ENCODE peak calls at places on chromosomes 6 and 20, in ten cellular contexts. K is HFF-Myc; C is GM13977; Y is activated CD4-positive, alpha-beta T cell treated with anti-CD3 and anti-CD28 coated beads, Interleukin-2, amount 50 U/mL, for 1 hour; T is lung; J is Right ventricle myocardium inferior; D is ACHN; F is stimulated activated CD4-positive, alpha-beta T cell treated with anti-CD3 and anti-CD28 coated beads, Interleukin-4, amount 100 ng/mL, for 1 hour; A is neuronal stem cell; O is sigmoid colon. P is an unnamed sample.

GRCh38 chr6:37283786-37284185 is 25.8 kb upstream of the TMEM217 start:
- DNase-seq in O (peak), J (peak), A (no peak), K (no peak), D (no peak), F (no peak), T (no peak), C (no peak), Y (no peak), P (no peak)

GRCh38 chr6:166809721-166810120 is 146.6 kb downstream of the RNASET2 start:
- DNase-seq in A (no peak), F (no peak), Y (no peak), J (no peak), O (no peak), D (no peak), K (no peak), T (no peak), C (no peak), P (no peak)

GRCh38 chr6:25660512-25660911 is 8.5 kb downstream of the SCGN start:
- DNase-seq in K (peak), A (no peak), F (peak), Y (no peak), J (no peak), T (no peak), O (no peak), C (no peak), D (peak), P (no peak)

GRCh38 chr20:21901470-21902275 is 196.2 kb downstream of the PAX1 start:
- DNase-seq in T (no peak), J (peak), C (no peak), Y (no peak), D (no peak), K (no peak), O (peak), A (no peak), F (no peak), P (no peak)

GRCh38 chr6:119284861-119285521 is 64.6 kb downstream of the MAN1A1 start:
- DNase-seq in O (no peak), J (no peak), C (no peak), A (no peak), T (no peak), F (no peak), Y (peak), K (no peak), D (peak), P (no peak)

GRCh38 chr6:140572129-140572528 is 1197.7 kb upstream of the CITED2 start:
- DNase-seq in F (no peak), J (no peak), A (no peak), K (peak), T (no peak), C (no peak), D (no peak), O (no peak), Y (no peak), P (peak)

GRCh38 chr20:47713941-47714450 is 71.3 kb downstream of the SULF2 start:
- DNase-seq in T (no peak), A (no peak), D (no peak), F (no peak), C (no peak), Y (no peak), O (no peak), K (no peak), J (no peak), P (no peak)

GRCh38 chr20:17747431-17747846 is 47.7 kb downstream of the BANF2 start:
- DNase-seq in F (no peak), Y (no peak), D (peak), K (peak), O (no peak), J (no peak), T (no peak), C (no peak), A (no peak), P (peak)

GRCh38 chr20:8505817-8506216 is 373.8 kb downstream of the PLCB1 start:
- DNase-seq in C (no peak), A (no peak), K (no peak), J (no peak), Y (no peak), O (no peak), F (no peak), D (no peak), T (no peak), P (peak)

GRCh38 chr6:44179648-44180047 is 21.0 kb downstream of the CAPN11 start:
- DNase-seq in O (no peak), F (no peak), K (no peak), A (no peak), J (no peak), C (no peak), T (no peak), D (no peak), Y (no peak), P (no peak)

GRCh38 chr20:64142546-64142945 is 21.7 kb upstream of the MYT1 start:
- DNase-seq in K (no peak), F (no peak), C (no peak), J (no peak), O (peak), T (no peak), D (no peak), A (no peak), Y (no peak), P (no peak)

GRCh38 chr6:9138856-9139426 is 703.6 kb upstream of the SLC35B3 start:
- DNase-seq in F (no peak), J (no peak), C (no peak), Y (no peak), O (no peak), A (no peak), D (no peak), K (no peak), T (no peak), P (no peak)

GRCh38 chr20:1499528-1500420 is 8.6 kb upstream of the SIRPB2 start:
- DNase-seq in D (no peak), O (no peak), T (no peak), J (no peak), F (no peak), A (no peak), C (no peak), K (no peak), Y (no peak), P (no peak)

GRCh38 chr20:45925821-45926506 is 8.5 kb upstream of the PCIF1 start:
- DNase-seq in O (no peak), C (no peak), F (no peak), A (no peak), Y (no peak), D (no peak), T (no peak), K (no peak), J (no peak), P (no peak)

GRCh38 chr6:89298680-89299450 is 16.2 kb downstream of the GABRR2 start:
- DNase-seq in A (no peak), D (peak), F (peak), T (no peak), C (peak), O (no peak), Y (peak), K (peak), J (no peak), P (no peak)

GRCh38 chr20:24622856-24623255 is 153.4 kb downstream of the SYNDIG1 start:
- DNase-seq in K (no peak), O (no peak), T (no peak), C (no peak), Y (no peak), J (no peak), D (no peak), F (no peak), A (no peak), P (no peak)

GRCh38 chr20:51749674-51750036 is 18.5 kb downstream of the ATP9A start:
- DNase-seq in O (no peak), C (no peak), A (no peak), F (no peak), D (peak), Y (no peak), T (no peak), K (no peak), J (no peak), P (no peak)

GRCh38 chr6:72643214-72643613 is 21.4 kb downstream of the KCNQ5 start:
- DNase-seq in D (no peak), F (no peak), Y (no peak), A (no peak), J (no peak), C (no peak), K (no peak), O (no peak), T (no peak), P (no peak)

GRCh38 chr20:43448748-43449535 is 8.8 kb upstream of the SRSF6 start:
- DNase-seq in O (no peak), Y (peak), J (no peak), A (peak), C (peak), F (peak), T (no peak), K (no peak), D (peak), P (peak)

GRCh38 chr20:17614812-17615644 is 45.2 kb downstream of the DSTN start:
- DNase-seq in D (no peak), J (peak), T (peak), O (peak), F (no peak), C (peak), Y (no peak), K (no peak), A (no peak), P (no peak)

GRCh38 chr6:42471116-42471515 is 19.4 kb upstream of the TRERF1 start:
- DNase-seq in F (no peak), T (no peak), O (no peak), D (no peak), K (no peak), C (no peak), J (no peak), A (no peak), Y (no peak), P (no peak)

GRCh38 chr20:38109025-38109541 is 56.0 kb downstream of the TGM2 start:
- DNase-seq in D (no peak), K (no peak), Y (no peak), J (peak), T (no peak), C (no peak), O (peak), A (no peak), F (no peak), P (no peak)

GRCh38 chr20:34637245-34638185 is 39.4 kb downstream of the PIGU start:
- DNase-seq in T (no peak), K (no peak), Y (no peak), A (no peak), F (no peak), J (no peak), O (peak), C (no peak), D (no peak), P (no peak)

GRCh38 chr6:26295691-26296555 is 69.1 kb upstream of the BTN3A2 start:
- DNase-seq in J (no peak), K (no peak), Y (no peak), F (no peak), C (no peak), A (no peak), T (no peak), D (peak), O (no peak), P (peak)

GRCh38 chr6:52574709-52575489 is 2.0 kb downstream of the TRAM2 start:
- DNase-seq in J (no peak), A (no peak), T (peak), K (no peak), C (peak), D (no peak), F (peak), Y (peak), O (peak), P (no peak)

GRCh38 chr6:158021814-158022748 is 40.4 kb downstream of the SYNJ2 start:
- DNase-seq in C (no peak), J (no peak), F (no peak), O (no peak), Y (no peak), T (no peak), A (no peak), D (no peak), K (no peak), P (no peak)

GRCh38 chr6:45486739-45487138 is 109.0 kb upstream of the SUPT3H start:
- DNase-seq in T (no peak), F (no peak), D (no peak), Y (no peak), J (no peak), C (no peak), O (no peak), K (no peak), A (no peak), P (no peak)

GRCh38 chr6:117275205-117275604 is 9.8 kb downstream of the VGLL2 start:
- DNase-seq in F (no peak), Y (no peak), D (no peak), T (no peak), O (no peak), K (no peak), J (peak), A (no peak), C (no peak), P (no peak)